ENCODE peak calls at places on chromosomes 6 and 20, in five cellular contexts. Y, T, B, Z and V are unnamed samples.

GRCh38 chr6:166989427-166990034 is 9.7 kb upstream of the CEP43 start:
- DNase-seq in Y (no peak), T (no peak), B (no peak), Z (no peak), V (no peak)

GRCh38 chr6:137493218-137494038 is 766 bp downstream of the OLIG3 start:
- DNase-seq in Z (no peak), T (peak), B (peak), Y (no peak), V (no peak)

GRCh38 chr20:24675651-24676352 is 206.4 kb downstream of the SYNDIG1 start:
- DNase-seq in B (peak), Z (no peak), T (no peak), Y (no peak), V (no peak)

GRCh38 chr6:64750910-64751309 is 956.1 kb downstream of the EYS start:
- DNase-seq in T (no peak), B (no peak), Y (no peak), Z (no peak), V (no peak)

GRCh38 chr6:36867471-36868224 is 7.0 kb downstream of the PPIL1 start:
- DNase-seq in T (no peak), Y (no peak), B (no peak), Z (no peak), V (no peak)

GRCh38 chr6:105804000-105804399 is 282.1 kb upstream of the PRDM1 start:
- DNase-seq in Z (no peak), Y (no peak), B (no peak), T (no peak), V (no peak)

GRCh38 chr6:4282926-4283325 is 147.6 kb upstream of the ECI2 start:
- DNase-seq in T (no peak), B (no peak), Z (no peak), Y (no peak), V (no peak)

GRCh38 chr6:47917202-47917601 is 135.4 kb downstream of the OPN5 start:
- DNase-seq in Z (no peak), Y (no peak), T (no peak), B (no peak), V (no peak)

GRCh38 chr6:159931112-159931511 is 37.8 kb upstream of the IGF2R start:
- DNase-seq in T (no peak), Y (no peak), B (no peak), Z (no peak), V (no peak)

GRCh38 chr20:46215913-46216707 is 92.2 kb downstream of the CDH22 start:
- DNase-seq in T (peak), Y (no peak), B (no peak), Z (peak), V (no peak)

GRCh38 chr6:158011478-158011920 is 29.8 kb downstream of the SYNJ2 start:
- DNase-seq in B (peak), Y (no peak), T (no peak), Z (no peak), V (peak)

GRCh38 chr20:25057234-25058050 is 497 bp downstream of the ACSS1 start:
- DNase-seq in Z (peak), T (peak), Y (peak), B (peak), V (peak)

GRCh38 chr20:31811796-31812728 is 7.1 kb upstream of the MYLK2 start:
- DNase-seq in Z (peak), B (no peak), T (no peak), Y (no peak), V (no peak)

GRCh38 chr6:161443868-161444267 is 170.0 kb upstream of the AGPAT4 start:
- DNase-seq in Z (no peak), Y (no peak), B (no peak), T (peak), V (peak)

GRCh38 chr6:46044876-46045617 is 29.4 kb upstream of the CLIC5 start:
- DNase-seq in T (no peak), Z (peak), Y (no peak), B (no peak), V (peak)

GRCh38 chr6:106360989-106361430 is 493 bp downstream of the CRYBG1 start:
- DNase-seq in Z (no peak), B (peak), Y (no peak), T (peak), V (no peak)

GRCh38 chr6:142350309-142350708 is 48.5 kb downstream of the ADGRG6 start:
- DNase-seq in Z (no peak), Y (no peak), T (no peak), B (no peak), V (no peak)

GRCh38 chr6:107418118-107418517 is 41.2 kb downstream of the PDSS2 start:
- DNase-seq in Z (no peak), B (no peak), Y (no peak), T (peak), V (no peak)

GRCh38 chr6:106927531-106928398 is 46.8 kb downstream of the CD24 start:
- DNase-seq in B (no peak), Y (no peak), Z (peak), T (peak), V (no peak)

GRCh38 chr6:135251416-135251815 is 70.3 kb downstream of the MYB start:
- DNase-seq in Y (no peak), Z (no peak), T (no peak), B (no peak), V (peak)

GRCh38 chr6:62013719-62014118 is 272.3 kb downstream of the KHDRBS2 start:
- DNase-seq in Z (no peak), B (no peak), Y (no peak), T (no peak), V (no peak)

GRCh38 chr6:3226422-3227362 is 761 bp downstream of the TUBB2B start:
- DNase-seq in Z (peak), B (no peak), Y (no peak), T (peak), V (no peak)

GRCh38 chr6:33297406-33297955 is 1.3 kb downstream of the RGL2 start:
- DNase-seq in Y (peak), B (peak), T (peak), Z (no peak), V (no peak)

GRCh38 chr6:159106627-159107241 is 61.9 kb upstream of the TAGAP start:
- DNase-seq in T (peak), Z (no peak), B (peak), Y (no peak), V (peak)

GRCh38 chr20:44887466-44887865 is 2.0 kb downstream of the YWHAB start:
- DNase-seq in Z (no peak), Y (no peak), T (no peak), B (no peak), V (no peak)
- H3K4me3 ChIP-seq in Z (peak), Y (no peak), T (peak), B (no peak), V (no peak)

GRCh38 chr20:41329435-41330342 is 10.9 kb upstream of the LPIN3 start:
- DNase-seq in T (no peak), B (peak), Z (peak), Y (peak), V (peak)
- H3K4me3 ChIP-seq in T (no peak), B (no peak), Z (no peak), Y (no peak), V (no peak)

DNA sequence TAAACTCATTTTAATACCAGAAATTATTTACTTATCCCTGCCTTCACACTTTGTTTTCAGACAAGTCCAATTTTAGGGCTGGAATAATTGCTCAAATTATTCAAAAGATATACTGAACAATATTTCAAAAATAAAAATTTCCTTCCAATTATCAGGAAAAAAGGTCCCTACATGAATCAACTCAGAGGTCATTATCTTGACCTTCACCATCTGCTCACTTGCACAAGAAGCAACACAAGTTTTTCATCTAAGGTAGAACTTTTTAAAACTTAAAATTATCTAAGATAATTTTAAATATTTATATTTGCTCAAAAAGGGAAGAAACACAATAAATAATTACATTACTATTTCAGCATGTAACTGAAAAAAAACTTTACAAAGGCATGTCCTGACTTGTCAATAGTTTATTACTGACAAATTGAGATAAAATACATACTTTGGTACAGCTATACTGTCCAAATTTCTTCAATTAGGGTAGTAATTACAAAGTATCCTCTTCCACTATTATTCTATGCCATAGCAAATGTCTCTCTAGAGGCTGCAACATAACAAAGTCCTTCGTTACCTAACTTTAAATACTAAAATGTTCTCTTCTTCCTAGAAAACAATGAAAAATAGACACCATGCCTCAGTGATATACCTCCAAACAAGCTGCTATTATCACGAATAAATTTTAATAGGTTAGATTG is 2.4 kb downstream of the CEP85L start:
- DNase-seq in T (no peak), Z (no peak), Y (no peak), B (no peak), V (no peak)
- H3K4me3 ChIP-seq in T (peak), Z (no peak), Y (no peak), B (no peak), V (no peak)

DNA sequence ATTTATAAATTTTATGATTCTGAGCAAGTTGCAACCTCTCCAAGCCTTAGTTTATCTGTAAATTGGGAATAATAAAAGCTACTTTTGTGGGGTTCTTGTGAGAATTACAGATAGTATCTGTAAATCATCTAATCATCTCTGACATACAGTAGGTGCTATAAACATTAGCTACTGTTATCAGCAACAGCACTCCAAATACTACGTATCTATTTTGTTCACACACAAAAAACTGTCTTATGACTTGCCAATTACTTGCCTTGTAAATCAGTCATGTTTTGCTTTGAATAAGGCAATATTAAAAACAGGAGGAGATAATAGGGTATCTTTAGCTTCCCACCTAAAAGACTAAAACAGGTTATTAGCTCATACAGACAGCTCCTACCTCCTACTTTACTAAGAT is 36.7 kb downstream of the DTNBP1 start:
- DNase-seq in B (no peak), T (no peak), Y (no peak), Z (no peak), V (no peak)
- H3K4me3 ChIP-seq in B (no peak), T (no peak), Y (no peak), Z (no peak), V (no peak)